ENCODE peak calls at places on chromosomes 11 and 22, in five cellular contexts. One of them, this sample, is unnamed. For H3K4me1, the result is how much of the 10 kb centered on the place peaks cover.

GRCh38 chr22:29912605-29913398 is 29.8 kb downstream of the MTMR3 start:
- DNase-seq in esophagus squamous epithelium: no peak
- DNase-seq in gastrocnemius medialis: no peak
- DNase-seq in tibial artery: no peak
- DNase-seq in adrenal gland: no peak
- DNase-seq in this sample: no peak

GRCh38 chr22:35938226-35938625 is 90.4 kb downstream of the RBFOX2 start:
- DNase-seq in esophagus squamous epithelium: no peak
- DNase-seq in gastrocnemius medialis: no peak
- DNase-seq in tibial artery: no peak
- DNase-seq in adrenal gland: no peak
- DNase-seq in this sample: no peak

GRCh38 chr11:116600930-116601329 is 171.9 kb downstream of the BUD13 start:
- DNase-seq in esophagus squamous epithelium: no peak
- DNase-seq in gastrocnemius medialis: no peak
- DNase-seq in tibial artery: no peak
- DNase-seq in adrenal gland: no peak
- DNase-seq in this sample: no peak

GRCh38 chr11:95831198-95831883 is 41.0 kb downstream of the CEP57 start:
- DNase-seq in esophagus squamous epithelium: no peak
- DNase-seq in gastrocnemius medialis: no peak
- DNase-seq in tibial artery: no peak
- DNase-seq in adrenal gland: no peak
- DNase-seq in this sample: no peak

GRCh38 chr11:104570088-104570701 is 328.1 kb downstream of the CASP12 start:
- DNase-seq in esophagus squamous epithelium: no peak
- DNase-seq in gastrocnemius medialis: no peak
- DNase-seq in tibial artery: no peak
- DNase-seq in adrenal gland: no peak
- DNase-seq in this sample: no peak

GRCh38 chr11:130522284-130522961 is 74.0 kb downstream of the ADAMTS15 start:
- DNase-seq in esophagus squamous epithelium: no peak
- DNase-seq in gastrocnemius medialis: peak
- DNase-seq in tibial artery: peak
- DNase-seq in adrenal gland: peak
- DNase-seq in this sample: peak

GRCh38 chr11:125425601-125426000 is 70.5 kb downstream of the FEZ1 start:
- DNase-seq in esophagus squamous epithelium: no peak
- DNase-seq in gastrocnemius medialis: peak
- DNase-seq in tibial artery: peak
- DNase-seq in adrenal gland: no peak
- DNase-seq in this sample: no peak

GRCh38 chr11:10540546-10540914 is 457 bp downstream of the RNF141 start:
- DNase-seq in esophagus squamous epithelium: no peak
- DNase-seq in gastrocnemius medialis: peak
- DNase-seq in tibial artery: no peak
- DNase-seq in adrenal gland: peak
- DNase-seq in this sample: no peak

GRCh38 chr11:66857234-66857926 is 516 bp downstream of the LRFN4 start:
- DNase-seq in esophagus squamous epithelium: no peak
- DNase-seq in gastrocnemius medialis: no peak
- DNase-seq in tibial artery: no peak
- DNase-seq in adrenal gland: no peak
- DNase-seq in this sample: no peak

GRCh38 chr11:129694538-129694937 is 121.1 kb upstream of the TMEM45B start:
- DNase-seq in esophagus squamous epithelium: no peak
- DNase-seq in gastrocnemius medialis: no peak
- DNase-seq in tibial artery: no peak
- DNase-seq in adrenal gland: no peak
- DNase-seq in this sample: no peak

GRCh38 chr11:121119444-121119843 is 18.4 kb downstream of the TECTA start:
- DNase-seq in esophagus squamous epithelium: no peak
- DNase-seq in gastrocnemius medialis: no peak
- DNase-seq in tibial artery: no peak
- DNase-seq in adrenal gland: no peak
- DNase-seq in this sample: no peak

GRCh38 chr11:61065955-61066638 is 36.2 kb upstream of the CD5 start:
- DNase-seq in esophagus squamous epithelium: no peak
- DNase-seq in gastrocnemius medialis: no peak
- DNase-seq in tibial artery: no peak
- DNase-seq in adrenal gland: no peak
- DNase-seq in this sample: no peak

GRCh38 chr11:61067782-61068181 is 34.5 kb upstream of the CD5 start:
- DNase-seq in esophagus squamous epithelium: no peak
- DNase-seq in gastrocnemius medialis: no peak
- DNase-seq in tibial artery: no peak
- DNase-seq in adrenal gland: no peak
- DNase-seq in this sample: no peak

GRCh38 chr11:61066645-61067044 is 35.6 kb upstream of the CD5 start:
- DNase-seq in esophagus squamous epithelium: no peak
- DNase-seq in gastrocnemius medialis: no peak
- DNase-seq in tibial artery: no peak
- DNase-seq in adrenal gland: no peak
- DNase-seq in this sample: no peak

GRCh38 chr11:61069427-61069826 is 32.9 kb upstream of the CD5 start:
- DNase-seq in esophagus squamous epithelium: no peak
- DNase-seq in gastrocnemius medialis: no peak
- DNase-seq in tibial artery: no peak
- DNase-seq in adrenal gland: no peak
- DNase-seq in this sample: no peak

DNA sequence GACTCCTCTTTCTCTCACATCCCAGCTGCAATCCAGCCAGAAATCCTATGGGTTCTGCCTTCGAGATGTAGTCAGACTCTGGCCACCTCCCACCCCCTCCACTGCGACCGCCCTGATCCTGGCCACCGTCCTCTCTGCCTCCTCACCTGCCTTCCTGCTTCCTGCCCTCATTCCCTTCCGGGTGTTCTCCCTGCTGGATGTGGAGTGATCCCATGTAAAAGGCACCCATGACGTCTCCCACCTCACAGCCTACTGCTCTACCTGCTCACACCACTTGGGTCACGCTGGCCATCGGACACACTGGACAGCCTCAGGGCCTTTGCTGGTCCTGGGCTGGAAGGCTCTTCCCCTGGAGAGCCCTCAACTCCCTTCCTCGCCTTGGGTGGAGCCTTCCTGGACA is 33.7 kb upstream of the CD5 start:
- DNase-seq in esophagus squamous epithelium: no peak
- DNase-seq in gastrocnemius medialis: no peak
- DNase-seq in tibial artery: no peak
- DNase-seq in adrenal gland: no peak
- DNase-seq in this sample: no peak
- H3K4me1 ChIP-seq in esophagus squamous epithelium: under half
- H3K4me1 ChIP-seq in gastrocnemius medialis: under half
- H3K4me1 ChIP-seq in tibial artery: under half
- H3K4me1 ChIP-seq in adrenal gland: under half
- H3K4me1 ChIP-seq in this sample: under half

GRCh38 chr11:64867748-64868462 is 10.5 kb downstream of the EHD1 start:
- DNase-seq in esophagus squamous epithelium: no peak
- DNase-seq in gastrocnemius medialis: no peak
- DNase-seq in tibial artery: no peak
- DNase-seq in adrenal gland: no peak
- DNase-seq in this sample: no peak
- H3K4me1 ChIP-seq in esophagus squamous epithelium: half or more
- H3K4me1 ChIP-seq in gastrocnemius medialis: half or more
- H3K4me1 ChIP-seq in tibial artery: half or more
- H3K4me1 ChIP-seq in adrenal gland: half or more
- H3K4me1 ChIP-seq in this sample: half or more

GRCh38 chr11:93743316-93743715 is 1.8 kb downstream of the C11orf54 start:
- DNase-seq in esophagus squamous epithelium: no peak
- DNase-seq in gastrocnemius medialis: no peak
- DNase-seq in tibial artery: no peak
- DNase-seq in adrenal gland: no peak
- DNase-seq in this sample: no peak

GRCh38 chr11:93740031-93740801 is 1.1 kb downstream of the TAF1D start:
- DNase-seq in esophagus squamous epithelium: no peak
- DNase-seq in gastrocnemius medialis: no peak
- DNase-seq in tibial artery: no peak
- DNase-seq in adrenal gland: no peak
- DNase-seq in this sample: no peak

GRCh38 chr11:93740802-93741093 is 547 bp downstream of the TAF1D start:
- DNase-seq in esophagus squamous epithelium: no peak
- DNase-seq in gastrocnemius medialis: peak
- DNase-seq in tibial artery: peak
- DNase-seq in adrenal gland: peak
- DNase-seq in this sample: no peak

GRCh38 chr11:93741882-93742226 is 382 bp downstream of the C11orf54 start:
- DNase-seq in esophagus squamous epithelium: no peak
- DNase-seq in gastrocnemius medialis: peak
- DNase-seq in tibial artery: no peak
- DNase-seq in adrenal gland: peak
- DNase-seq in this sample: no peak

GRCh38 chr11:93741094-93741881 is at the start of the genes C11orf54 and TAF1D:
- DNase-seq in esophagus squamous epithelium: peak
- DNase-seq in gastrocnemius medialis: peak
- DNase-seq in tibial artery: peak
- DNase-seq in adrenal gland: peak
- DNase-seq in this sample: peak
- H3K4me1 ChIP-seq in esophagus squamous epithelium: under half
- H3K4me1 ChIP-seq in gastrocnemius medialis: under half
- H3K4me1 ChIP-seq in tibial artery: under half
- H3K4me1 ChIP-seq in adrenal gland: half or more
- H3K4me1 ChIP-seq in this sample: half or more

DNA sequence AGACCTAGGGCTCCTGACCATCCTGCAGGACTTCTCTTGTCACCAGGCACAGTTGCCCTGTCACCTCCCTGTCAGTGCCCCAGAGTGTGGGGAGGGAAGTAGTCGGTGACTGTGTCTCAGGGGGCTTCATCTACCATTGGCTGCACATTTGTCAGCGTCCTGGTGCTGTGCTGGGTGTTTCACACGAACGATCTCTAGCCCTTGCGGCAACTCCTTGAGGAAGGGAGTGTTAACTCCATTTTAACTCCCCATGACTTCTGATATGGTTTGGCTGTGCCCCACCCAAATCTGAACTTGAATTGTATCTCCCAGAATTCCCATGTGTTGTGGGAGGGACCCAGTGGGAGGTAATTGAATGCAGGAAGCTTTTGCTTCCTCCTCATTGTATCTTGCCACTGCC is 7.1 kb downstream of the TSKU start:
- DNase-seq in esophagus squamous epithelium: no peak
- DNase-seq in gastrocnemius medialis: no peak
- DNase-seq in tibial artery: peak
- DNase-seq in adrenal gland: peak
- DNase-seq in this sample: no peak
- H3K4me1 ChIP-seq in esophagus squamous epithelium: half or more
- H3K4me1 ChIP-seq in gastrocnemius medialis: under half
- H3K4me1 ChIP-seq in tibial artery: under half
- H3K4me1 ChIP-seq in adrenal gland: under half
- H3K4me1 ChIP-seq in this sample: half or more

GRCh38 chr22:43555561-43556515 is 144.0 kb downstream of the MPPED1 start:
- DNase-seq in esophagus squamous epithelium: no peak
- DNase-seq in gastrocnemius medialis: no peak
- DNase-seq in tibial artery: no peak
- DNase-seq in adrenal gland: no peak
- DNase-seq in this sample: no peak

GRCh38 chr22:43553451-43554258 is 141.8 kb downstream of the MPPED1 start:
- DNase-seq in esophagus squamous epithelium: no peak
- DNase-seq in gastrocnemius medialis: no peak
- DNase-seq in tibial artery: peak
- DNase-seq in adrenal gland: no peak
- DNase-seq in this sample: no peak

GRCh38 chr22:43550024-43550620 is 138.3 kb downstream of the MPPED1 start:
- DNase-seq in esophagus squamous epithelium: no peak
- DNase-seq in gastrocnemius medialis: no peak
- DNase-seq in tibial artery: peak
- DNase-seq in adrenal gland: no peak
- DNase-seq in this sample: no peak

GRCh38 chr22:43554694-43555365 is 143.0 kb downstream of the MPPED1 start:
- DNase-seq in esophagus squamous epithelium: no peak
- DNase-seq in gastrocnemius medialis: no peak
- DNase-seq in tibial artery: no peak
- DNase-seq in adrenal gland: no peak
- DNase-seq in this sample: no peak

DNA sequence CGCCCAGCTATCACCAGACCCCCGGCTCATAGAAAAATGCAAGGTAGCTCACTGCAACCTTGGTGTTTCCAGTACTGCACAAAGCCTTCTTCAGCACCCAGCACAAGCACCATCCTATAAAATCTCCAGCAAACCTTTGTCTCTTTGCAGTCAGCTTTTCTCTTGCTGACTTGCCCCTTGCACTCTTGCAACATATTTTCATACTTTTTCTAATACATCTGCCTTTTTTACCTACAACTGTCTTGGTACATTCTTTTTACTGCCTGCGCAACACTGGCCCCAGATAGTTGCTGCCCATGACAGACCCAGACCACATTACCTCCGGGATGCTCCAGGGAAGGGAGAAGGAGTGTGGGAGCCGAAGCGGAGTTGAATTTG is 142.4 kb downstream of the MPPED1 start:
- DNase-seq in esophagus squamous epithelium: no peak
- DNase-seq in gastrocnemius medialis: no peak
- DNase-seq in tibial artery: no peak
- DNase-seq in adrenal gland: no peak
- DNase-seq in this sample: no peak
- H3K4me1 ChIP-seq in esophagus squamous epithelium: under half
- H3K4me1 ChIP-seq in gastrocnemius medialis: under half
- H3K4me1 ChIP-seq in tibial artery: under half
- H3K4me1 ChIP-seq in adrenal gland: under half
- H3K4me1 ChIP-seq in this sample: under half

DNA sequence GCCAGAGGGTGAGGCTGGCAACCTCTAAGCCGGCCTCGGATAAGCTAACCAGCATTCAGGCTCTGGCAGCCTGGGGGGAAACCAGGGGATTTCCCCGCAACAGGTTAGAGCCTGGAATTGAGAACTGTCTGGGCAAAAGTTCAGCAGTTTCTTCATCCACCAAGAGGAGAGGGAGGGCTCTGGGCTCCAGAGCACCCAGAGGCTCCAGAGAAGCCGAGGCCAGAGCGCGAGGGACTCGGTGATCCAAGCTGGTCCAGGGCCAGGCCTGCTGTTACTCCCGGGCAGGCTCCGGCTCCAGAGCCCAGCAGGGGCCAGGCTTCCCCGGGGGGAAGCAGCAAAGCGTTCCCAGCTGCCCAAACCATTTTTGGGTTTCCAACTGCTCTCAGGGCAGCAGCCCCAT is 13.3 kb upstream of the SH3BP1 start:
- DNase-seq in esophagus squamous epithelium: no peak
- DNase-seq in gastrocnemius medialis: peak
- DNase-seq in tibial artery: peak
- DNase-seq in adrenal gland: no peak
- DNase-seq in this sample: peak
- H3K4me1 ChIP-seq in esophagus squamous epithelium: under half
- H3K4me1 ChIP-seq in gastrocnemius medialis: under half
- H3K4me1 ChIP-seq in tibial artery: under half
- H3K4me1 ChIP-seq in adrenal gland: under half
- H3K4me1 ChIP-seq in this sample: under half

This sample was measured in thoracic aorta.